ENCODE peak calls at places on chromosomes 12 and 14, in five cellular contexts. L is dorsolateral prefrontal cortex, N is upper lobe of left lung, C is OCI-LY7, Q is mesendoderm. O is an unnamed sample.

GRCh38 chr14:65296876-65297275 is 115.7 kb upstream of the FUT8 start:
- DNase-seq in L (no peak), N (no peak), C (no peak), Q (no peak), O (no peak)

GRCh38 chr12:13000616-13000934 is 510 bp upstream of the HEBP1 start:
- DNase-seq in L (peak; percentile 27), N (no peak), C (no peak), Q (peak; percentile 73), O (peak; percentile 71)

GRCh38 chr12:43338848-43339526 is 213.0 kb downstream of the ADAMTS20 start:
- DNase-seq in L (no peak), N (no peak), C (no peak), Q (peak; percentile 96), O (no peak)

GRCh38 chr14:32607399-32607798 is 278.3 kb downstream of the AKAP6 start:
- DNase-seq in L (no peak), N (no peak), C (no peak), Q (no peak), O (no peak)

GRCh38 chr12:10354071-10354470 is 35.8 kb downstream of the KLRK1 start:
- DNase-seq in L (no peak), N (no peak), C (no peak), Q (peak; percentile 60), O (no peak)

GRCh38 chr12:3704512-3705348 is 48.2 kb downstream of the CRACR2A start:
- DNase-seq in L (no peak), N (no peak), C (no peak), Q (no peak), O (no peak)

GRCh38 chr14:50947446-50947845 is 3.2 kb upstream of the PYGL start:
- DNase-seq in L (no peak), N (no peak), C (no peak), Q (no peak), O (no peak)

GRCh38 chr14:62670526-62670925 is 374.7 kb downstream of the KCNH5 start:
- DNase-seq in L (no peak), N (no peak), C (no peak), Q (no peak), O (no peak)

GRCh38 chr12:110858848-110859247 is 12.1 kb downstream of the CCDC63 start:
- DNase-seq in L (no peak), N (no peak), C (no peak), Q (no peak), O (no peak)

GRCh38 chr14:94143239-94143638 is 13.8 kb upstream of the IFI27L2 start:
- DNase-seq in L (no peak), N (no peak), C (peak; percentile 41), Q (peak; percentile 66), O (no peak)

GRCh38 chr14:71242237-71242748 is 335.0 kb downstream of the PCNX1 start:
- DNase-seq in L (peak; percentile 20), N (no peak), C (no peak), Q (peak; percentile 11), O (no peak)

GRCh38 chr14:50335989-50336391 is 23.9 kb downstream of the DMAC2L start:
- DNase-seq in L (peak; percentile 54), N (no peak), C (no peak), Q (peak; percentile 33), O (peak; percentile 32)

GRCh38 chr12:20829919-20830318 is 19.4 kb downstream of the SLCO1B3 start:
- DNase-seq in L (no peak), N (no peak), C (no peak), Q (no peak), O (no peak)

GRCh38 chr12:50103767-50104321 is at the start of gene GPD1:
- DNase-seq in L (peak; percentile 78), N (peak; percentile 89), C (no peak), Q (peak; percentile 65), O (peak; percentile 90)

GRCh38 chr14:29712586-29712985 is 215.1 kb downstream of the PRKD1 start:
- DNase-seq in L (no peak), N (no peak), C (no peak), Q (no peak), O (no peak)

GRCh38 chr14:95614335-95614734 is 71.9 kb upstream of the TCL1B start:
- DNase-seq in L (no peak), N (no peak), C (peak; percentile 79), Q (no peak), O (no peak)

GRCh38 chr12:115060477-115061168 is 376.6 kb upstream of the TBX3 start:
- DNase-seq in L (no peak), N (no peak), C (no peak), Q (no peak), O (no peak)

GRCh38 chr12:103331643-103332042 is 164.1 kb downstream of the C12orf42 start:
- DNase-seq in L (no peak), N (peak; percentile 28), C (no peak), Q (peak; percentile 14), O (no peak)

GRCh38 chr12:2057041-2057792 is 4.4 kb downstream of the CACNA1C start:
- DNase-seq in L (peak; percentile 45), N (no peak), C (peak; percentile 78), Q (peak; percentile 91), O (peak; percentile 27)

GRCh38 chr14:99316281-99317163 is 44.5 kb upstream of the BCL11B start:
- DNase-seq in L (no peak), N (no peak), C (no peak), Q (no peak), O (no peak)

GRCh38 chr12:12333980-12334709 is 15.9 kb downstream of the MANSC1 start:
- DNase-seq in L (peak; percentile 10), N (peak; percentile 73), C (peak; percentile 76), Q (peak; percentile 60), O (peak; percentile 45)

GRCh38 chr12:101305226-101305779 is 25.4 kb downstream of the UTP20 start:
- DNase-seq in L (no peak), N (no peak), C (no peak), Q (no peak), O (no peak)

GRCh38 chr14:74975059-74975810 is 19.8 kb upstream of the PGF start:
- DNase-seq in L (no peak), N (peak; percentile 90), C (no peak), Q (no peak), O (peak; percentile 55)

DNA sequence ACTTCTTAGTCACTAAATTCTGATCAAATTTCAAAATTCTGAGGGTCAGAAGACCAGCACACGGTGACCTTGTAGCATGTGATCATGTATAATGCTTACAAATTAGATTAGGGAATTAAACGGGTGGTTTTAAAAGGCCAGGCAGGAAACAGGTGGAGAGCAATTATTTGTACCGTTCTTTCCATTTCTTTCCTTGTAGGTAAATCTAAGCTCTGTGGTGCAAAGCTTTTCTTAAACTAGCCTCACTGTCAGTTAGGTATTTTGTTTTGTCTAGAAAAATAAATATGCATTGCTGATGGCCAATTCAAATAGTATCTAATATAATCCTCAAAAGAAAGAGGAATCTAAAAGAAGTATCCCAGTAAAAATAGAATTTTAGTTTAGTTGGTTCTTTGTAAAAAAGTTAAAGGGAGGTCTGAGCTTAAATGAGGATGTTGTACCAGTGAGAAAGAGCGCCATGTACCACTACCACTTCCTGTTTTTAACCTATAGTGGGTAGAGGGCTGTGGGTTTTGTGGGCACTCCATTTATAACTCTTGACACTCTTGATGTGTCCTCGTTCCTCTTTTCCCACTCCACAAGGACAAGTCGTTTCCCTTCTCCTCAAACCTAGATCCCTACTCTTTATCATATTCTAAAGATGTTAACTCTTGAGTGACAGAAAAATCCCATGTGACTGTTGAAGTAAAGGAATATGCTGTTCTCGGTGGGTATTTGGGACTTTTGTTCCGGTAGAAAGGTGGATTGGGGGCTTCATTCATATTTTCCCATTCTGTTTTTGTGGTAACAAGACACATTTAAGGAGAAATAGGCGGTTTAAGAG is 50.9 kb downstream of the SLC38A1 start:
- DNase-seq in L (no peak), N (no peak), C (peak; percentile 89), Q (no peak), O (no peak)
- H3K4me3 ChIP-seq in L (no peak overlapping the region), N (no peak overlapping the region), C (peak overlapping the region; percentile 50), Q (no peak overlapping the region), O (no peak overlapping the region)

GRCh38 chr12:58502857-58503256 is 417.4 kb downstream of the LRIG3 start:
- DNase-seq in L (no peak), N (no peak), C (no peak), Q (no peak), O (no peak)

GRCh38 chr12:58502236-58502635 is 418.1 kb downstream of the LRIG3 start:
- DNase-seq in L (no peak), N (no peak), C (no peak), Q (peak; percentile 16), O (no peak)

GRCh38 chr12:58504539-58504938 is 415.8 kb downstream of the LRIG3 start:
- DNase-seq in L (no peak), N (no peak), C (no peak), Q (no peak), O (no peak)

GRCh38 chr12:58500399-58500798 is 419.9 kb downstream of the LRIG3 start:
- DNase-seq in L (no peak), N (no peak), C (no peak), Q (no peak), O (no peak)

DNA sequence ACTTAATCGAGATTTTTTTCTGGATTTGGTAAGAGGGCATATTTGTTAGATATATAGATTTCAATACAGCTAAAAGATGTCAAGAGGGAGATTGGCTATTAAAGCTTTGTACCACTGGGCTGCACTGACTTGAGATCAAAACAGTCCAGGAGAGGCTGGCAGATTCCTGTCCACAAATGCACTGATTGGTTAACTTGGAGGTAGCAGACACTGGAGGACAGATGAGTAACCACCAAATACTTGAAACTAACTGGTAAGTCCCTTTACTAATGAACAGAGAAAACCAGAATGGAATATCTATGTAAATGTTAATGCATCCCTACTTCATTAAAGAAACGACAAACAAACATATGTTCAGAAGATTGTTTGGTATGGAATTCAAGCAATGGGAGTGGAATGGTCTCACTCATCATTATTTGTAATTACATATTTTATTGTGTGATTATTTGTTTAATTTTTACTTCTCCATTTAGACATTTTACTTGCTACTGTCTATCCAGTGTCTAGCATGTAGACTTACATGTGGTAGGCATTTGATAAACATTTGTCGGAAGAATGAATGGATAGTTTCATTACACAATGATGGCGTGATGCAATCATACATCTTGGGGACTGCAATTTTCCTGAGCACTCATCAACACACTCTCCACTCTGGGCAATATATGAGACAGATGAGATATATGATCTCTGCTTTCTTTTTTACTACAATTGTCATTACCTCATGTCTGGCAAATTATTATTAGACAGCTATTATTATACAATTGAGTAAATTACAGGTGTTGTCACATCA is 416.4 kb downstream of the LRIG3 start:
- DNase-seq in L (no peak), N (no peak), C (no peak), Q (no peak), O (no peak)
- H3K27ac ChIP-seq in L (no peak overlapping the region), N (no peak overlapping the region), C (no peak overlapping the region), Q (no peak overlapping the region), O (no peak overlapping the region)

GRCh38 chr14:61392297-61392696 is 70.9 kb downstream of the PRKCH start:
- DNase-seq in L (no peak), N (no peak), C (no peak), Q (no peak), O (no peak)
- H3K4me3 ChIP-seq in L (no peak overlapping the region), N (no peak overlapping the region), C (no peak overlapping the region), Q (no peak overlapping the region), O (no peak overlapping the region)

GRCh38 chr12:129304532-129304931 is 451.3 kb downstream of the GLT1D1 start:
- DNase-seq in L (no peak), N (no peak), C (no peak), Q (peak; percentile 77), O (peak; percentile 21)
- H3K27ac ChIP-seq in L (no peak overlapping the region), N (no peak overlapping the region), C (no peak overlapping the region), Q (no peak overlapping the region), O (no peak overlapping the region)